ENCODE peak calls at places on chromosome 10, in five cellular contexts. K, A, J, G and P are unnamed samples.

GRCh38 chr10:68096913-68097509 is 12.3 kb upstream of the MYPN start:
- DNase-seq in K (peak; percentile 45), A (no peak), J (peak; percentile 96), G (no peak), P (peak; percentile 78)

GRCh38 chr10:32004161-32004591 is 52.0 kb downstream of the KIF5B start:
- DNase-seq in K (peak; percentile 35), A (peak; percentile 37), J (no peak), G (no peak), P (no peak)

GRCh38 chr10:129168660-129169059 is 298.4 kb upstream of the MGMT start:
- DNase-seq in K (no peak), A (no peak), J (no peak), G (no peak), P (no peak)

GRCh38 chr10:99913831-99914235 is 95.9 kb downstream of the DNMBP start:
- DNase-seq in K (peak; percentile 63), A (peak; percentile 88), J (no peak), G (no peak), P (no peak)

GRCh38 chr10:17473228-17473950 is 19.0 kb upstream of the ST8SIA6 start:
- DNase-seq in K (no peak), A (no peak), J (no peak), G (no peak), P (no peak)

GRCh38 chr10:71844695-71845094 is 6.4 kb downstream of the PSAP start:
- DNase-seq in K (no peak), A (no peak), J (no peak), G (no peak), P (no peak)

GRCh38 chr10:102227050-102227449 is 951 bp downstream of the ELOVL3 start:
- DNase-seq in K (no peak), A (no peak), J (no peak), G (no peak), P (peak; percentile 60)

GRCh38 chr10:335151-335800 is 200.0 kb downstream of the ZMYND11 start:
- DNase-seq in K (no peak), A (no peak), J (no peak), G (no peak), P (no peak)

GRCh38 chr10:103053659-103054581 is 135.8 kb downstream of the CNNM2 start:
- DNase-seq in K (peak; percentile 50), A (peak; percentile 71), J (no peak), G (peak; percentile 45), P (peak; percentile 63)

GRCh38 chr10:124149681-124150080 is 56.3 kb upstream of the CHST15 start:
- DNase-seq in K (no peak), A (no peak), J (no peak), G (no peak), P (no peak)

GRCh38 chr10:86317949-86318725 is 48.5 kb downstream of the GRID1 start:
- DNase-seq in K (no peak), A (no peak), J (no peak), G (no peak), P (no peak)

GRCh38 chr10:122128357-122128756 is 139.4 kb downstream of the TACC2 start:
- DNase-seq in K (peak; percentile 44), A (no peak), J (no peak), G (no peak), P (no peak)

GRCh38 chr10:26468691-26469090 is 30.6 kb downstream of the APBB1IP start:
- DNase-seq in K (no peak), A (no peak), J (no peak), G (no peak), P (no peak)

GRCh38 chr10:17644485-17644964 is 574 bp downstream of the STAM start:
- DNase-seq in K (no peak), A (no peak), J (no peak), G (no peak), P (no peak)

GRCh38 chr10:46077141-46077554 is 31.1 kb upstream of the MSMB start:
- DNase-seq in K (no peak), A (no peak), J (no peak), G (no peak), P (no peak)

GRCh38 chr10:101044117-101044516 is 13.1 kb downstream of the SFXN3 start:
- DNase-seq in K (no peak), A (no peak), J (no peak), G (no peak), P (no peak)

GRCh38 chr10:69624245-69624786 is 5.7 kb upstream of the FAM241B start:
- DNase-seq in K (no peak), A (no peak), J (no peak), G (no peak), P (no peak)

GRCh38 chr10:28681345-28681763 is 4.0 kb downstream of the BAMBI start:
- DNase-seq in K (no peak), A (no peak), J (no peak), G (no peak), P (no peak)

GRCh38 chr10:45532501-45532900 is 140.1 kb downstream of the ZFAND4 start:
- DNase-seq in K (no peak), A (no peak), J (no peak), G (no peak), P (no peak)

GRCh38 chr10:127148933-127149220 is 47.5 kb downstream of the INSYN2A start:
- DNase-seq in K (no peak), A (no peak), J (peak; percentile 64), G (peak; percentile 43), P (no peak)

GRCh38 chr10:77636286-77636966 is 1.2 kb downstream of the KCNMA1 start:
- DNase-seq in K (no peak), A (peak; percentile 46), J (no peak), G (no peak), P (no peak)
- TF ChIP-seq CTCF in K (no peak), A (no peak), J (no peak), G (no peak), P (no peak)

GRCh38 chr10:91479583-91479982 is 69.4 kb downstream of the HECTD2 start:
- DNase-seq in K (no peak), A (no peak), J (no peak), G (no peak), P (no peak)
- TF ChIP-seq CTCF in K (no peak), A (no peak), J (no peak), G (no peak), P (no peak)

GRCh38 chr10:43128958-43129706 is 9.1 kb upstream of the CSGALNACT2 start:
- DNase-seq in K (peak; percentile 22), A (no peak), J (no peak), G (peak; percentile 91), P (peak; percentile 93)
- TF ChIP-seq CTCF in K (no peak), A (no peak), J (no peak), G (no peak), P (no peak)

GRCh38 chr10:13043520-13043919 is 42.0 kb upstream of the CCDC3 start:
- DNase-seq in K (no peak), A (no peak), J (no peak), G (no peak), P (no peak)

GRCh38 chr10:13039761-13040160 is 38.2 kb upstream of the CCDC3 start:
- DNase-seq in K (no peak), A (no peak), J (no peak), G (no peak), P (no peak)

GRCh38 chr10:13036841-13037240 is 35.3 kb upstream of the CCDC3 start:
- DNase-seq in K (no peak), A (no peak), J (no peak), G (no peak), P (no peak)

GRCh38 chr10:13037832-13038231 is 36.3 kb upstream of the CCDC3 start:
- DNase-seq in K (no peak), A (no peak), J (no peak), G (no peak), P (no peak)

DNA sequence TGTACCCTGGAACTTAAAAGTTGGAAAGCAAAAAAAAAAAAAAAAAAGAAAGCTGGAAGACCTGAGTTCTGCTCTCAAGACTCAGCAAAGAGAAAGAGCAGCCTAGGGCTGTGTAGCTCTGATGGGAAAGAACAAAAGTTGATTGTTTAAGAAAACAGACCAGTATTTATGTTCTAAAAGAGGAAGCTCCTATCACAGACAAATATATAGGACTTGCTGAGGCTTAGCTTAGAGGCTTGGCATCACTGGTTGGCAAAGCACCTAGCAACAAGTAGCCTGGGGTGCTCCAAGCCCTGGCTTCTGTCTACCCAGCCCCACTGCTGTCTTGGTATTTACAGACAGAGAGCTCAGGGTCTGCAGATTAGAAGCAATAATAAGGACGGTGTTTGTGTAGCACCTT is 36.8 kb upstream of the CCDC3 start:
- DNase-seq in K (no peak), A (no peak), J (no peak), G (no peak), P (no peak)
- TF ChIP-seq CTCF in K (no peak), A (no peak), J (no peak), G (no peak), P (no peak)